ENCODE peak calls at places on chromosomes 3 and 15, in seven cellular contexts. H is ELR, P is cardiac fibroblast, K is stomach, D is non-pigmented ciliary epithelial cell, O is OCI-LY7, T is AG09309. Z is an unnamed sample.
A peak's percentile ranks its signal among the peaks of the same experiment; 100 is the strongest.

GRCh38 chr3:34419801-34420200 is 621.4 kb downstream of the PDCD6IP start:
- DNase-seq in P (peak; percentile 2), T (no peak), K (no peak), H (no peak), O (peak; percentile 1), D (no peak), Z (no peak)

GRCh38 chr3:169744332-169745054 is 20.4 kb downstream of the TERC start:
- DNase-seq in D (no peak), P (peak; percentile 44), O (peak; percentile 30), K (no peak), T (no peak), H (peak; percentile 44), Z (no peak)

GRCh38 chr3:104385421-104385820 is 981.3 kb upstream of the ALCAM start:
- DNase-seq in O (no peak), T (no peak), K (no peak), H (no peak), P (peak; percentile 10), D (no peak), Z (no peak)

GRCh38 chr15:61051570-61052031 is 177.5 kb downstream of the RORA start:
- DNase-seq in P (peak; percentile 88), T (peak; percentile 67), K (no peak), O (peak; percentile 1), D (peak; percentile 59), H (peak; percentile 59), Z (peak; percentile 32)

GRCh38 chr15:60699845-60700244 is 220.9 kb upstream of the ICE2 start:
- DNase-seq in O (no peak), P (no peak), K (no peak), H (no peak), T (no peak), D (no peak), Z (no peak)

GRCh38 chr3:69791919-69792399 is 52.7 kb downstream of the MITF start:
- DNase-seq in K (no peak), O (no peak), T (peak; percentile 32), P (peak; percentile 61), H (peak; percentile 58), D (no peak), Z (no peak)

GRCh38 chr3:156638271-156638670 is 36.1 kb upstream of the TIPARP start:
- DNase-seq in T (no peak), K (no peak), P (no peak), D (no peak), H (no peak), O (no peak), Z (no peak)

GRCh38 chr15:86915811-86916331 is 836.2 kb downstream of the AGBL1 start:
- DNase-seq in O (peak; percentile 8), P (peak; percentile 70), K (no peak), H (peak; percentile 59), D (peak; percentile 3), T (peak; percentile 2), Z (no peak)

GRCh38 chr15:83305696-83306291 is 21.3 kb upstream of the BNC1 start:
- DNase-seq in T (no peak), P (no peak), D (no peak), O (no peak), K (no peak), H (peak; percentile 33), Z (no peak)

GRCh38 chr15:51374131-51374530 is 32.7 kb downstream of the GLDN start:
- DNase-seq in H (no peak), O (no peak), D (no peak), P (no peak), T (no peak), K (no peak), Z (no peak)

GRCh38 chr3:154398084-154398967 is 31.7 kb downstream of the GPR149 start:
- DNase-seq in T (no peak), O (no peak), H (no peak), K (no peak), P (no peak), D (no peak), Z (no peak)

GRCh38 chr3:38738630-38739395 is 77.2 kb downstream of the SCN10A start:
- DNase-seq in T (no peak), P (peak; percentile 63), O (peak; percentile 39), K (no peak), D (no peak), H (peak; percentile 62), Z (peak; percentile 28)

GRCh38 chr3:42117175-42118008 is 26.2 kb downstream of the TRAK1 start:
- DNase-seq in P (peak; percentile 81), T (no peak), O (peak; percentile 35), H (peak; percentile 79), D (peak; percentile 48), K (peak; percentile 68), Z (peak; percentile 42)

GRCh38 chr15:75171408-75171807 is 30.3 kb upstream of the C15orf39 start:
- DNase-seq in T (peak; percentile 24), K (no peak), H (peak; percentile 88), D (peak; percentile 73), P (peak; percentile 82), O (no peak), Z (no peak)